ENCODE peak calls at places on chromosomes 2 and 18, in eight cellular contexts. B, S, W, Z, G, T, X and F are unnamed samples.

GRCh38 chr2:231683292-231683898 is 24.9 kb upstream of the PTMA start:
- DNase-seq in B (no peak), S (no peak), W (no peak), Z (no peak), G (no peak), T (no peak), X (no peak), F (no peak)

GRCh38 chr2:135870571-135870970 is 5.7 kb downstream of the MCM6 start:
- DNase-seq in B (no peak), S (no peak), W (no peak), Z (no peak), G (no peak), T (no peak), X (no peak), F (no peak)

GRCh38 chr2:95330939-95331338 is 33.8 kb downstream of the KCNIP3 start:
- DNase-seq in B (no peak), S (no peak), W (no peak), Z (no peak), G (no peak), T (no peak), X (no peak), F (no peak)

GRCh38 chr2:42124051-42124813 is 44.9 kb upstream of the EML4 start:
- DNase-seq in B (no peak), S (no peak), W (no peak), Z (no peak), G (no peak), T (no peak), X (no peak), F (no peak)

GRCh38 chr18:2908166-2908945 is 61.5 kb downstream of the EMILIN2 start:
- DNase-seq in B (no peak), S (no peak), W (no peak), Z (no peak), G (no peak), T (no peak), X (no peak), F (no peak)

GRCh38 chr18:77043541-77044280 is 88.9 kb downstream of the MBP start:
- DNase-seq in B (no peak), S (no peak), W (no peak), Z (no peak), G (no peak), T (no peak), X (no peak), F (no peak)

GRCh38 chr18:77042583-77042982 is 90.0 kb downstream of the MBP start:
- DNase-seq in B (no peak), S (no peak), W (no peak), Z (no peak), G (no peak), T (no peak), X (no peak), F (no peak)

GRCh38 chr2:216849987-216850386 is 9.9 kb downstream of the TNP1 start:
- DNase-seq in B (no peak), S (peak), W (no peak), Z (no peak), G (no peak), T (no peak), X (no peak), F (no peak)

GRCh38 chr18:29188760-29189159 is 1011.8 kb upstream of the CDH2 start:
- DNase-seq in B (no peak), S (peak), W (no peak), Z (no peak), G (no peak), T (no peak), X (no peak), F (no peak)

GRCh38 chr18:70293166-70293565 is 4.3 kb downstream of the SOCS6 start:
- DNase-seq in B (no peak), S (peak), W (no peak), Z (no peak), G (no peak), T (no peak), X (no peak), F (no peak)

GRCh38 chr18:12006488-12006840 is 25.2 kb downstream of the IMPA2 start:
- DNase-seq in B (no peak), S (no peak), W (no peak), Z (no peak), G (no peak), T (no peak), X (no peak), F (no peak)

GRCh38 chr18:9787126-9787525 is 79.0 kb downstream of the RAB31 start:
- DNase-seq in B (no peak), S (peak), W (no peak), Z (no peak), G (no peak), T (no peak), X (no peak), F (no peak)

GRCh38 chr18:72460210-72460680 is 83.9 kb downstream of the CBLN2 start:
- DNase-seq in B (peak), S (peak), W (no peak), Z (no peak), G (no peak), T (no peak), X (no peak), F (no peak)

GRCh38 chr18:74248189-74248975 is 43.4 kb downstream of the CYB5A start:
- DNase-seq in B (no peak), S (no peak), W (no peak), Z (no peak), G (no peak), T (no peak), X (no peak), F (no peak)

GRCh38 chr18:32122039-32122438 is 30.4 kb downstream of the RNF138 start:
- DNase-seq in B (no peak), S (no peak), W (no peak), Z (no peak), G (no peak), T (no peak), X (no peak), F (no peak)

GRCh38 chr2:168801456-168801855 is 981 bp upstream of the NOSTRIN start:
- DNase-seq in B (no peak), S (no peak), W (no peak), Z (no peak), G (no peak), T (no peak), X (no peak), F (no peak)

GRCh38 chr2:144520718-144521487 is 984 bp upstream of the ZEB2 start:
- DNase-seq in B (no peak), S (no peak), W (no peak), Z (no peak), G (no peak), T (no peak), X (no peak), F (no peak)

GRCh38 chr2:219998714-219999227 is 371.3 kb downstream of the SLC4A3 start:
- DNase-seq in B (no peak), S (peak), W (no peak), Z (no peak), G (no peak), T (no peak), X (no peak), F (no peak)
- TF ChIP-seq CTCF in B (peak), S (peak), W (no peak), Z (peak), G (no peak), T (no peak), X (peak), F (no peak)

GRCh38 chr2:170966648-170967396 is 37.8 kb downstream of the GORASP2 start:
- DNase-seq in B (no peak), S (peak), W (peak), Z (peak), G (peak), T (no peak), X (no peak), F (peak)
- TF ChIP-seq CTCF in B (peak), S (peak), W (peak), Z (no peak), G (peak), T (peak), X (peak), F (peak)

DNA sequence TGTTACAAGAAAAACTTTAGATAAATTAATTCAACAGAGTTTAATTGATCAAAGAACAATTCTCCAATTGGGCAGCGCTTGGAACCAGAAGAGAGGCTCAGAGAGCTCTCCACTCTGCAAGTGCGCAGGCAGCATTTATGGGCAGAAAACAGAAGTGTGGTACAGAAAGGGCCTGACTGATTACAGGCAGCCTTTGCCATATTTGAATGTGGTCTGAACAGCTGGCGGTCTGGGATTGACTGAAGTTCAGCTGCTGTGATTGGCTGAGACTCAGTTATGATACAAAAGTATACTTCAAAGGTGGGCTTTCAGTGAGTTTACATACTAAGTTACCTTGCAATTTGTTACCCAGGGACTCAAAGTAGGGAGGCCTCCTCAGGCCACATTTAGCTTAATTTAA is 301.3 kb upstream of the ID2 start:
- DNase-seq in B (no peak), S (no peak), W (no peak), Z (no peak), G (no peak), T (no peak), X (peak), F (no peak)
- TF ChIP-seq CTCF in B (no peak), S (no peak), W (no peak), Z (no peak), G (no peak), T (no peak), X (no peak), F (no peak)

GRCh38 chr2:24164416-24164973 is 10.4 kb upstream of the FAM228A start:
- DNase-seq in B (no peak), S (peak), W (peak), Z (peak), G (no peak), T (no peak), X (peak), F (peak)
- TF ChIP-seq CTCF in B (peak), S (peak), W (peak), Z (peak), G (peak), T (peak), X (peak), F (peak)

DNA sequence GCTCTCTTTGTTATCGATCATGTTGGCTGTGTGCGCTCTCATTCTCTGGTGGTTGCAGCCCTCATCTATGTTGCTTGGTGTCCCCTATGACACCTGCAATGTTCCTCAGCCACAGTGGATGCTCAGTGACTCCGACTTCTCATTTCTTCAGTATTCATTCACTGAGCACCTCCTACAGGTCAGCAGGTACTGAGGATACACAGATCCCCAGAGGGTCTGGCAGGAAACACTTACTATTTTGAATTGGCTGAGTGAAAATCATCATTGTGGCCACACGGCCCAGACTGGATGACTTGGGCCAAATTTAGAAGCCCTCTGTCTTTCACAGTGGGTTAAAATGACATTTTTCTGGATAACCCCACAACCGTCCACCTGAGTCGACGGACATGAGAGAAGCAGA is 32.1 kb downstream of the EN1 start:
- DNase-seq in B (no peak), S (no peak), W (no peak), Z (no peak), G (no peak), T (no peak), X (no peak), F (no peak)
- TF ChIP-seq CTCF in B (no peak), S (no peak), W (no peak), Z (no peak), G (no peak), T (no peak), X (no peak), F (no peak)

GRCh38 chr2:34261701-34262100 is 662.6 kb upstream of the FAM98A start:
- DNase-seq in B (no peak), S (no peak), W (no peak), Z (no peak), G (peak), T (no peak), X (no peak), F (no peak)
- TF ChIP-seq CTCF in B (no peak), S (no peak), W (no peak), Z (no peak), G (no peak), T (no peak), X (no peak), F (peak)

DNA sequence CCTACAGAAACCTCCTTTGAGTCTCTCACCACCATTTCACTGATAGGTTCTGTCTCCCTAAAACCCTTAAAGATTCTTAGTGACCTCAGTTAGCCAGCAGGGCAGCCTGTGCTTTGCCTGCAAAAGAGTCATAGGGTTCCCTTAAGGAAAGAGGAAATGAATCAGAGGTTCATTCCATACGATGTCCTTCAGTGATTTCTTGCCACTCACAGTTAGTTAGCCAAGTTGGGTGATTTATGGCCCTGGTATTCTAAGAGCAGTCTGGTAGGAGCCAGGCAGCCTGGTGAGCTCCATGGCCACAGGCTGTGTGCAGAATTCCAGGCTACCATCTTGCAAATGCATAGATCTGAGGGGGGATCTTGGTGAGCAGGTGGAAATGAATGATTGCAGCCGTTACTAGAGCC is 18.7 kb upstream of the CCBE1 start:
- DNase-seq in B (no peak), S (peak), W (no peak), Z (no peak), G (no peak), T (no peak), X (no peak), F (no peak)
- TF ChIP-seq CTCF in B (peak), S (no peak), W (no peak), Z (no peak), G (no peak), T (no peak), X (no peak), F (no peak)

DNA sequence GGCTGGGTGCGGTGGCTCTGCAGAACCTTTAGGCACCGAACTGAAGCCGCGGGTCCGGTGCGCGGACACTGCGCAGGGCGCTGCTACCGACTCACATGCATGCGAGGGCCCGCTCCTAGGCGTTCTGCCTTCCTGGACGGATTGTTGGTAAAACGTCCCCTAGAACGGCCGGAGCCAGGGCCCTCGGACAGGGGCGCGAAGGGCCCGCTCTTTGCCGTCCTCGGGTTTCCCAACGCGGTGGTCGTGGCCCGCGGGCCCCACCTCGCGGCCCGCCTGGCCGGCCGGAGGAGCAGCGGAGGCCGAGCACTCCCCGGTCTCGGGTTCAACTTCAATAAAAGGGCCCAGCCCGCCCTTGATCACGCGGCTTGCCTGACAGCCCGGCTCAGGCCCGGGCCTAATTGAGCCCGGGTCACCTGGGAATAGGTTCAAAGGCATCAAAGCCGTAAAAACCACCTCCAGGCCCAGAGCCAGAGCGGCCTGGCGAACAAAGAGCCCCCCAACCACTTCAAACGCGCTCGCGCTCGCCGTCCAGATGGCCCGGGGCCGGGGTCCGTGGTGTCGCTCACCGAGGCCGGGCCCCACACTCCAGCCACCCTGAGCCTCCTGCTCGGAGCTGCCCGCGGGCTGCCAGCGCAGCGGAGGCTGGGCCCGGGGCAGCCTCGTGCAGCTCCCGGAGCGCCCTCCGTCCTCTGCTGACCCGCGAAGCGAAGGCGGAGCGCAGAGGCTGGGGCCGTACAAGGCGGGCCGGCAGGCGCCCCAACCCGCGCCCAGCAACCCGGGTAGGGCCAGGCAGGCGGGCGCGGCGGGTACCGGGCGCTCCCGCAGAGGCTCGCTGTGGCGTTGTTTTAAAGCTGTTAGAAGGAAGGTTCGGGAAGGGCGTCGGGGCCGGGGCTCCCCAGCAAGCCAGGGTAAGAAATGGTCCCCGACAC is 1.1 kb upstream of the TWIST2 start:
- DNase-seq in B (no peak), S (no peak), W (no peak), Z (peak), G (peak), T (no peak), X (no peak), F (no peak)
- TF ChIP-seq CTCF in B (peak), S (no peak), W (no peak), Z (no peak), G (no peak), T (peak), X (no peak), F (no peak)

DNA sequence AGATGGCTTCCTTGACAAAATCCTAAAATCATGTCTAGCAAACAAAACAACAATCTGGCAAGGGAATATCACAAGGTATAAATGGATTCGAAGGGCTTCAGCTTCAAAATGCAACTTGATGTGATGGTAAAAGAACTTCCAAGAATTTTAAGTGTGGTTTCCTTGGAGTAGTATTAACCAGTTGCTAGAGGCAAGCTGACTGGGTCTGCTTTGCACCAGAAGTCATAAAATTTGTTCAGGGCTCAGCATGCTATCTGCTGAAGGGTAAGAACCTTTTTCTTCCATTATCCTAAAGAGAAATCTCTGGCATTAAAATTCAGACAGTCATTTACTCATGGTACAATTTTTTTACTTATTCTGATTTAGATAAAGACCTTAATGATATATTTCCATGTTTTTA is 516.7 kb downstream of the TXNL1 start:
- DNase-seq in B (no peak), S (no peak), W (no peak), Z (no peak), G (no peak), T (no peak), X (no peak), F (no peak)
- TF ChIP-seq CTCF in B (no peak), S (no peak), W (no peak), Z (no peak), G (no peak), T (no peak), X (no peak), F (no peak)